ENCODE peak calls at places on chromosome 20, in nine cellular contexts. D is SK-N-SH, Z is endothelial cell of umbilical vein, X is DND-41, B is IMR-90, P is GM12878, F is H1, R is keratinocyte, M is PC-3. G is an unnamed sample.

GRCh38 chr20:62203378-62204030 is 16.6 kb downstream of the HRH3 start:
- DNase-seq in D (no peak), Z (peak; percentile 52), X (no peak), B (no peak), P (no peak), F (no peak), R (no peak), M (peak; percentile 63), G (no peak)

GRCh38 chr20:47365023-47365764 is 8.7 kb upstream of the ZMYND8 start:
- DNase-seq in D (no peak), Z (no peak), X (peak; percentile 53), B (no peak), P (no peak), F (no peak), R (no peak), M (no peak), G (no peak)

GRCh38 chr20:63502671-63503172 is 3.8 kb upstream of the EEF1A2 start:
- DNase-seq in D (peak; percentile 92), Z (no peak), X (no peak), B (no peak), P (no peak), F (no peak), R (no peak), M (no peak), G (no peak)

GRCh38 chr20:44643596-44644383 is 7.7 kb downstream of the ADA start:
- DNase-seq in D (no peak), Z (peak; percentile 99), X (peak; percentile 63), B (peak; percentile 80), P (no peak), F (peak; percentile 57), R (peak; percentile 54), M (peak; percentile 80), G (peak; percentile 20)

GRCh38 chr20:32078322-32078721 is 26.3 kb downstream of the HCK start:
- DNase-seq in D (no peak), Z (no peak), X (no peak), B (no peak), P (no peak), F (no peak), R (no peak), M (no peak), G (no peak)

GRCh38 chr20:62598761-62599194 is 43.5 kb upstream of the SLCO4A1 start:
- DNase-seq in D (no peak), Z (no peak), X (no peak), B (no peak), P (no peak), F (no peak), R (no peak), M (peak; percentile 83), G (no peak)

GRCh38 chr20:2418388-2418787 is 37.7 kb downstream of the TGM6 start:
- DNase-seq in D (no peak), Z (no peak), X (no peak), B (no peak), P (no peak), F (no peak), R (no peak), M (no peak), G (no peak)

GRCh38 chr20:36153754-36154695 is 515 bp upstream of the EPB41L1 start:
- DNase-seq in D (peak; percentile 98), Z (peak; percentile 56), X (no peak), B (peak; percentile 59), P (no peak), F (no peak), R (no peak), M (peak; percentile 75), G (peak; percentile 62)

GRCh38 chr20:768426-768978 is at the start of gene SLC52A3:
- DNase-seq in D (no peak), Z (no peak), X (peak; percentile 16), B (no peak), P (no peak), F (peak; percentile 27), R (no peak), M (peak; percentile 96), G (no peak)

GRCh38 chr20:16098890-16099639 is 474.2 kb downstream of the KIF16B start:
- DNase-seq in D (no peak), Z (no peak), X (no peak), B (no peak), P (no peak), F (no peak), R (no peak), M (peak; percentile 60), G (no peak)

GRCh38 chr20:45848421-45848820 is 8.8 kb downstream of the ACOT8 start:
- DNase-seq in D (no peak), Z (no peak), X (no peak), B (no peak), P (no peak), F (no peak), R (no peak), M (no peak), G (no peak)

GRCh38 chr20:63178889-63179751 is 36.8 kb downstream of the YTHDF1 start:
- DNase-seq in D (peak; percentile 82), Z (no peak), X (peak; percentile 77), B (peak; percentile 4), P (no peak), F (no peak), R (no peak), M (peak; percentile 39), G (peak; percentile 20)

GRCh38 chr20:11891081-11891826 is 26.4 kb upstream of the BTBD3 start:
- DNase-seq in D (peak; percentile 78), Z (peak; percentile 66), X (peak; percentile 67), B (peak; percentile 34), P (no peak), F (no peak), R (no peak), M (peak; percentile 59), G (peak; percentile 36)

GRCh38 chr20:59784365-59785117 is 148.9 kb downstream of the SYCP2 start:
- DNase-seq in D (no peak), Z (no peak), X (no peak), B (no peak), P (no peak), F (no peak), R (no peak), M (no peak), G (no peak)

GRCh38 chr20:25532015-25532751 is 53.1 kb downstream of the NINL start:
- DNase-seq in D (peak; percentile 64), Z (peak; percentile 31), X (no peak), B (no peak), P (no peak), F (no peak), R (no peak), M (peak; percentile 87), G (no peak)

GRCh38 chr20:25534845-25535244 is 50.5 kb downstream of the NINL start:
- DNase-seq in D (no peak), Z (no peak), X (no peak), B (no peak), P (no peak), F (no peak), R (no peak), M (no peak), G (no peak)

GRCh38 chr20:25529295-25529951 is 55.9 kb downstream of the NINL start:
- DNase-seq in D (no peak), Z (no peak), X (no peak), B (no peak), P (no peak), F (no peak), R (no peak), M (no peak), G (no peak)

GRCh38 chr20:25533920-25534700 is 51.2 kb downstream of the NINL start:
- DNase-seq in D (no peak), Z (peak; percentile 44), X (no peak), B (no peak), P (no peak), F (no peak), R (no peak), M (no peak), G (no peak)

GRCh38 chr20:25532971-25533391 is 52.4 kb downstream of the NINL start:
- DNase-seq in D (no peak), Z (peak; percentile 63), X (no peak), B (no peak), P (no peak), F (no peak), R (no peak), M (no peak), G (no peak)
- H2AFZ ChIP-seq in D (no peak overlapping the region), Z (peak overlapping the region; percentile 18), X (no peak overlapping the region), B (no peak overlapping the region), P (no peak overlapping the region), F (no peak overlapping the region), R (no peak overlapping the region), M (peak overlapping the region; percentile 45), G (no peak overlapping the region)

GRCh38 chr20:33669873-33670640 is 3.3 kb downstream of the ACTL10 start:
- DNase-seq in D (no peak), Z (no peak), X (no peak), B (no peak), P (no peak), F (no peak), R (no peak), M (no peak), G (no peak)
- H3K9ac ChIP-seq in D (no peak overlapping the region), Z (no peak overlapping the region), X (no peak overlapping the region), B (no peak overlapping the region), P (no peak overlapping the region), F (no peak overlapping the region), R (no peak overlapping the region), M (no peak overlapping the region), G (no peak overlapping the region)

DNA sequence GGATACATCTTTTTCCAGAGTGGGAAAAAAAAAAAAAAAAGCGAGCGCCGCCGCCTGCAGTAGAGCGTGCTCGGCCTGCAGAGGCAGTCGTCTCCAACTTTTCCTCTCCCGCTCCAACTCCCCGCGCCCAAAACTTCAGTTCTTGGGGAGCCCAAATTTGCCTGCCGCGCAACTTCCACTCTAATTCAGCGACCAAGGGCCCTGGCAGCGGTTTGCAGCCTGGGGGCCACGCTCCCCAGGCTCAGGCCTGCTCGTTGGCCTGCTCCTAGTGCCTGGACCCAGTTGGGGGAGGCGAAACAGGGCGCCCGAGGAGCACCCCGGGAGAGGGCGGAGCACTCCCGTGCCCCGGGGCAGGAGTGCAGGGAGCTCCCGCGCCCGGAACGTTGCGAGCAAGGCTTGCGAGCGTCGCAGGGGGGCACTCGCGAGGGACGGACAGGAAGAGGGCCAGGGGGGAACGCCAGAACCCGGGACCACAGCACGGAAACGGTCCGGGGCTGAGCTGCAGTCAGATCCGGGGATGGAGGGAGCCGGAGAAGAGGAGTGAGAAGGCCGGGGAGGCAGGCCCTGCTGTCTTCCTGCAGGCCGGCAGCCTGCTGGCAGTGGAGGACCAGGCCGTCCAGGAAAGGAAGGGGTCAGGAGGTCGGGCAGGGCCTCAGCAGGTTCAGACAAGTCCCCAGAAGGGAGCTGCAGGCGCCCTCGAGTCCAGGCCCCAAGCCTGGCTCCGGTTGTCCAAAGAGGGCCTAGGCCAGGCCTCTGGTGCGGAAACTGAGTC is at the start of gene STX16:
- DNase-seq in D (peak; percentile 96), Z (peak; percentile 87), X (peak; percentile 93), B (peak; percentile 91), P (peak; percentile 80), F (peak; percentile 79), R (peak; percentile 65), M (peak; percentile 99), G (peak; percentile 92)
- H3K4me1 ChIP-seq in D (peaks cover 35% of the 10 kb centered on the region), Z (peaks cover 31% of the 10 kb centered on the region), X (peaks cover 47% of the 10 kb centered on the region), B (peaks cover 8% of the 10 kb centered on the region), P (peaks cover 3% of the 10 kb centered on the region), F (peaks cover 5% of the 10 kb centered on the region), R (peaks cover 25% of the 10 kb centered on the region), M (peaks cover 65% of the 10 kb centered on the region), G (peaks cover 9% of the 10 kb centered on the region)

DNA sequence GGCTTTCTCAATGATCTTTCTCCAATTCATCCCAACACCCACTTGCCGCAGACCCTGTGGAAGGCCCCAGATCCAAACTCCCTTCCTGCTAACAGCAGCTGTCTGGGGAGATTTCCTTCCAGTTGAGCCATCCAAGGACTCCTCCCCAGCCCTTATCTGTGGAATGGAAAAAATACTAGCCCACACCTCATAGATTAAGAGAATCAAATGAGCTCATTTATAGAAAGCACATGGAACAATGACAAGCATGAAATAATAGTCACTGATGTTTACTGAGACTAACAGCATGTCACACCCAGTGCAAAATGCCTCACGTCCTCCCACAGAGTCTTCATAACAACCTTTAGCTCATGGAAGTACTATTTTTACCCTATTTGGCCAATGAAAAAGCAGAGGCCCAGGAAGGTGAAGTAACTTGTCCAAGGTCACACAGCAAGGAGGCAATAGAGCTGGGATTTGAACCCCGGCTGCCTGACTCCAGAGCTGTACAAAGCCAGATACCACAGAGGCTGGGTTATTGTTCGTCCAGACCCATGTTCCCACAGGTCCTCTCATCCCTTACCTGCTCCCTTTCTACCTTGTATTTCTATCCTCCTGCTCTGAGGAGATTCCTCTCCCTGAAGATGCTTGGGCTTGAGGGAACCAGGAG is 23.4 kb upstream of the PTGIS start:
- DNase-seq in D (no peak), Z (peak; percentile 46), X (no peak), B (peak; percentile 70), P (no peak), F (no peak), R (no peak), M (peak; percentile 30), G (no peak)
- H2AFZ ChIP-seq in D (no peak overlapping the region), Z (no peak overlapping the region), X (no peak overlapping the region), B (no peak overlapping the region), P (no peak overlapping the region), F (no peak overlapping the region), R (no peak overlapping the region), M (no peak overlapping the region), G (no peak overlapping the region)

G was measured in MM.1S.